ENCODE peak calls at places on chromosome 9, in five cellular contexts. M is aorta, W is heart left ventricle, R is cardiac muscle cell, J is kidney. P is an unnamed sample. For H3K4me1, the result is how much of the 10 kb centered on the place peaks cover.

GRCh38 chr9:94802795-94803194 is 76.3 kb downstream of the AOPEP start:
- DNase-seq in M (no peak), W (no peak), R (no peak), J (no peak), P (peak)

GRCh38 chr9:109781086-109781485 is 1.1 kb downstream of the PALM2AKAP2 start:
- DNase-seq in M (no peak), W (no peak), R (peak), J (no peak), P (no peak)

GRCh38 chr9:112332977-112333638 is at the start of gene PTBP3:
- DNase-seq in M (peak), W (peak), R (peak), J (peak), P (peak)

GRCh38 chr9:107894572-107895261 is 405.1 kb upstream of the KLF4 start:
- DNase-seq in M (no peak), W (no peak), R (peak), J (no peak), P (no peak)

GRCh38 chr9:113625456-113625855 is 161.9 kb downstream of the RGS3 start:
- DNase-seq in M (peak), W (no peak), R (no peak), J (no peak), P (no peak)

GRCh38 chr9:86036555-86036954 is 62.8 kb downstream of the GOLM1 start:
- DNase-seq in M (no peak), W (no peak), R (no peak), J (no peak), P (no peak)

GRCh38 chr9:107153336-107153735 is 129.7 kb upstream of the RAD23B start:
- DNase-seq in M (no peak), W (no peak), R (peak), J (no peak), P (peak)

GRCh38 chr9:124415852-124416484 is 726 bp upstream of the PSMB7 start:
- DNase-seq in M (no peak), W (no peak), R (no peak), J (no peak), P (peak)

GRCh38 chr9:8733096-8733954 is 933.7 kb upstream of the DMAC1 start:
- DNase-seq in M (peak), W (peak), R (peak), J (peak), P (peak)

GRCh38 chr9:97900738-97901565 is 21.3 kb downstream of the TRMO start:
- DNase-seq in M (no peak), W (no peak), R (peak), J (no peak), P (peak)

GRCh38 chr9:18985996-18986395 is 47.0 kb downstream of the SAXO1 start:
- DNase-seq in M (no peak), W (no peak), R (no peak), J (no peak), P (no peak)

GRCh38 chr9:137813167-137813566 is 64.4 kb upstream of the CACNA1B start:
- DNase-seq in M (peak), W (no peak), R (no peak), J (peak), P (no peak)

GRCh38 chr9:128715436-128715750 is 8.5 kb downstream of the ZDHHC12 start:
- DNase-seq in M (no peak), W (peak), R (no peak), J (peak), P (no peak)

GRCh38 chr9:76904661-76905457 is 1.1 kb downstream of the PRUNE2 start:
- DNase-seq in M (no peak), W (no peak), R (no peak), J (no peak), P (peak)

GRCh38 chr9:101530076-101530711 is 3.5 kb upstream of the RNF20 start:
- DNase-seq in M (no peak), W (no peak), R (peak), J (no peak), P (peak)

GRCh38 chr9:98006127-98006796 is 23.1 kb downstream of the ANP32B start:
- DNase-seq in M (no peak), W (no peak), R (no peak), J (no peak), P (no peak)

GRCh38 chr9:87601175-87601574 is 103.5 kb downstream of the DAPK1 start:
- DNase-seq in M (no peak), W (peak), R (no peak), J (no peak), P (no peak)

GRCh38 chr9:117487555-117488175 is 72.8 kb upstream of the ASTN2 start:
- DNase-seq in M (peak), W (peak), R (peak), J (peak), P (peak)

GRCh38 chr9:109579191-109579948 is 81.3 kb upstream of the PTPN3 start:
- DNase-seq in M (no peak), W (no peak), R (peak), J (no peak), P (no peak)

GRCh38 chr9:15311607-15312006 is 4.6 kb upstream of the TTC39B start:
- DNase-seq in M (no peak), W (no peak), R (no peak), J (no peak), P (no peak)

GRCh38 chr9:15213249-15213648 is 93.8 kb downstream of the TTC39B start:
- DNase-seq in M (no peak), W (no peak), R (no peak), J (no peak), P (no peak)

GRCh38 chr9:89080193-89080592 is 88.9 kb downstream of the S1PR3 start:
- DNase-seq in M (no peak), W (no peak), R (peak), J (peak), P (no peak)

GRCh38 chr9:14827805-14828204 is 82.4 kb downstream of the FREM1 start:
- DNase-seq in M (no peak), W (no peak), R (no peak), J (no peak), P (no peak)

GRCh38 chr9:38091310-38092199 is 22.5 kb upstream of the SHB start:
- DNase-seq in M (no peak), W (no peak), R (no peak), J (no peak), P (no peak)

GRCh38 chr9:75065513-75065912 is 22.4 kb downstream of the NMRK1 start:
- DNase-seq in M (no peak), W (no peak), R (no peak), J (no peak), P (no peak)

GRCh38 chr9:104091708-104092107 is 2.4 kb upstream of the SMC2 start:
- DNase-seq in M (no peak), W (no peak), R (peak), J (no peak), P (no peak)

GRCh38 chr9:104091028-104091590 is 3.0 kb upstream of the SMC2 start:
- DNase-seq in M (no peak), W (no peak), R (no peak), J (no peak), P (no peak)

GRCh38 chr9:104092192-104092591 is 1.9 kb upstream of the SMC2 start:
- DNase-seq in M (no peak), W (no peak), R (no peak), J (no peak), P (no peak)

GRCh38 chr9:104088416-104088815 is 5.7 kb upstream of the SMC2 start:
- DNase-seq in M (no peak), W (no peak), R (no peak), J (no peak), P (no peak)

GRCh38 chr9:104090578-104090977 is 3.5 kb upstream of the SMC2 start:
- DNase-seq in M (no peak), W (no peak), R (no peak), J (no peak), P (no peak)
- H3K4me1 ChIP-seq in M (under half), W (under half), R (under half), J (under half), P (under half)

GRCh38 chr9:131722260-131722659 is 17.6 kb downstream of the RAPGEF1 start:
- DNase-seq in M (peak), W (no peak), R (no peak), J (no peak), P (no peak)

GRCh38 chr9:131720330-131720729 is 19.5 kb downstream of the RAPGEF1 start:
- DNase-seq in M (peak), W (no peak), R (no peak), J (no peak), P (no peak)

GRCh38 chr9:131717719-131718460 is 22.0 kb downstream of the RAPGEF1 start:
- DNase-seq in M (no peak), W (no peak), R (no peak), J (no peak), P (no peak)

GRCh38 chr9:131721096-131721495 is 18.8 kb downstream of the RAPGEF1 start:
- DNase-seq in M (no peak), W (no peak), R (no peak), J (no peak), P (no peak)

DNA sequence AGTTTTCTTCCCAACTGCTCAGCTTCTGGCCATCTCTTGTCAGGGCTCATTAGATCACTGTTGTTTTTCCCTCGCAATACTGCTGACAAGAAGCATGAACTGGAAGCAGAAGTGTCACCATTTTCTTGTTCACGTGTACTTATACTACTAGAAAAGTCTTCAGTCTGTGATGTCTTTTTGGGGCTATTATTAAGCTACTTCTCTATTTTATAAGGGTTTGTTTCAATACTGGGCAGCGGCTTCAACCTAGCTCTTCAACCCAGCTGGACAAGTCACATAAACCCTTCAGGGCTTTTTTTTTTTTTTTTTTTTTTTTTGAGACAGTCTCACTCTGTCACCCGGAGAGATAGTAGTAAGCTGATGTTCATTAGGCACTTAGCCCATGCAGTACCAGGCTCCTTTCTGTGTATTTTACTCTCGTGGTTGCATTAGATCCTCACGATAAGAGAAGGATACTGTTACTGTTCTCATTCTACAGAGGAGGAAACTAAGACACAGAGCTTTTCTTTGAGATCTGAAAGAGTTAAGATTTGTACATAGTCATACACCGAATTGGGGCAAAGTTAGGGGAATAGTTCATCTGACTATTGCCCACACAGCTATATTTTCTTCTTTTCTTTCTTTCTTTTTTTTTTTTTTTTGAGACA is 20.5 kb downstream of the RAPGEF1 start:
- DNase-seq in M (no peak), W (no peak), R (no peak), J (no peak), P (no peak)
- H3K27ac ChIP-seq in M (no peak), W (peak), R (no peak), J (no peak), P (no peak)

DNA sequence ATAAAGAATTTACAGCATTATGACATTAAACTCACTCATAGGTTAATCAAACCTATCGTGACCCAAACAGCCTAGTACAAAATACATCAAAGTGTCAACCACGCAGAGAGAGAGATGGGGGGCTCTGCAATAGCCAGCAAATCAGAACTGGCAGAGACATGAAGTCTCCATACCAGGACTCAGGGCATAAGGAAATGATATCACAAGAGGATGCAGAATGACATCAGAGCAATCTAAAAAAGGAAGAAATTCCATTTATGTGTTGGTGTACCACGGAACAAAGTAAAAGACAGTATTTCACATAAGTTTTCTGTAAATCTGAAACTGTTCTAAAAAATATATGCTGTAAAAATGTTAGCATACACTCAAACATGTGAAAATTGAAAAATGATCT is 24.6 kb downstream of the BICD2 start:
- DNase-seq in M (no peak), W (no peak), R (peak), J (no peak), P (no peak)
- H3K4me3 ChIP-seq in M (no peak), W (peak), R (no peak), J (no peak), P (no peak)

GRCh38 chr9:133371261-133371711 is 4.6 kb downstream of the SURF4 start:
- DNase-seq in M (no peak), W (no peak), R (no peak), J (no peak), P (no peak)
- H3K4me1 ChIP-seq in M (under half), W (under half), R (under half), J (half or more), P (under half)

DNA sequence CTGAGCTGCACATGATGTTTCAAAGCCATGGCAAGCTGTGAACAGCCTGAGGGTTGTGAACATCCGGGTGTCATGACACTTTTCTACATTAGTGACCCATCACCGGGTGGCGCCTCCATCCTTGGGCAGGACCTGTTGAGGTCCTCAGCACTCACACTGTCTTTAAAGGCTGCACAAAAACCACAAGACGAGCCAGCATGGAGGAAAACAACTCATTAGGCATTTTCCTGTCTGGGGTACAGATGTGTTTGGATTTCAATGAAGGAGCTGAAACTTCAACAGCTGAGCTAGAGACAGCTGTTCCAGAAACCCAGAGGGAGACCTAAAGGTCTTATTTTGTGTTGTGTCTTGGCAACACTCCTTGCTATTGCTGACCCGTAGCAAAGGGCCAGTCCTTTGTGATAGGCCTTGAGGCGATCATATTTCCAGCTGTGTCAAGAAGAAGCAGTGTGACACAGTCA is 151.9 kb upstream of the VLDLR start:
- DNase-seq in M (no peak), W (no peak), R (peak), J (no peak), P (peak)
- H3K27ac ChIP-seq in M (no peak), W (peak), R (peak), J (no peak), P (peak)